ENCODE peak calls at places on chromosomes 16 and 17, in eight cellular contexts. D is HT1080, N is body of pancreas, B is astrocyte of the hippocampus, C is SHP77 treated with DMSO at 0.1 percent for 48 hours, Y is amniotic stem cell, Z is hepatic stellate cell, U is K562. S is an unnamed sample.

GRCh38 chr16:29198731-29199521 is 207.6 kb downstream of the NPIPB11 start:
- DNase-seq in D (no peak), N (no peak), B (no peak), C (no peak), Y (no peak), Z (peak; percentile 57), U (no peak), S (no peak)

GRCh38 chr16:4077083-4077714 is 39.0 kb downstream of the ADCY9 start:
- DNase-seq in D (no peak), N (no peak), B (no peak), C (no peak), Y (no peak), Z (no peak), U (no peak), S (no peak)

GRCh38 chr16:89363621-89364393 is 126.6 kb downstream of the ANKRD11 start:
- DNase-seq in D (peak; percentile 88), N (peak; percentile 63), B (peak; percentile 76), C (no peak), Y (no peak), Z (peak; percentile 74), U (peak; percentile 52), S (peak; percentile 16)

GRCh38 chr17:31853911-31854470 is 5.1 kb downstream of the COPRS start:
- DNase-seq in D (no peak), N (no peak), B (no peak), C (no peak), Y (no peak), Z (no peak), U (no peak), S (no peak)

GRCh38 chr17:55674107-55674506 is 48.6 kb downstream of the TMEM100 start:
- DNase-seq in D (peak; percentile 38), N (peak; percentile 16), B (no peak), C (no peak), Y (no peak), Z (no peak), U (no peak), S (no peak)

GRCh38 chr17:1966274-1967086 is 58.7 kb downstream of the RTN4RL1 start:
- DNase-seq in D (no peak), N (no peak), B (no peak), C (no peak), Y (no peak), Z (no peak), U (no peak), S (no peak)

GRCh38 chr17:80694992-80695912 is 150.6 kb downstream of the RPTOR start:
- DNase-seq in D (no peak), N (peak; percentile 67), B (no peak), C (peak; percentile 66), Y (no peak), Z (no peak), U (no peak), S (no peak)

GRCh38 chr17:7258731-7259554 is 3.3 kb downstream of the CLDN7 start:
- DNase-seq in D (no peak), N (peak; percentile 61), B (no peak), C (no peak), Y (no peak), Z (no peak), U (no peak), S (no peak)

GRCh38 chr17:43211123-43211479 is 574 bp upstream of the TMEM106A start:
- DNase-seq in D (no peak), N (no peak), B (peak; percentile 7), C (no peak), Y (no peak), Z (no peak), U (no peak), S (no peak)

GRCh38 chr16:6428861-6429260 is 903.8 kb upstream of the RBFOX1 start:
- DNase-seq in D (no peak), N (no peak), B (no peak), C (peak; percentile 52), Y (no peak), Z (no peak), U (no peak), S (no peak)

GRCh38 chr16:14627088-14627487 is 3.0 kb downstream of the PARN start:
- DNase-seq in D (no peak), N (no peak), B (no peak), C (no peak), Y (no peak), Z (no peak), U (no peak), S (no peak)

GRCh38 chr16:87431926-87432325 is 39.8 kb downstream of the MAP1LC3B start:
- DNase-seq in D (peak; percentile 61), N (peak; percentile 26), B (peak; percentile 78), C (no peak), Y (peak; percentile 34), Z (peak; percentile 82), U (no peak), S (no peak)

GRCh38 chr17:17946104-17946503 is 26.1 kb downstream of the TOM1L2 start:
- DNase-seq in D (no peak), N (no peak), B (no peak), C (no peak), Y (no peak), Z (no peak), U (no peak), S (no peak)

GRCh38 chr17:19654901-19655300 is 6.3 kb downstream of the ALDH3A2 start:
- DNase-seq in D (no peak), N (no peak), B (no peak), C (no peak), Y (no peak), Z (no peak), U (no peak), S (no peak)

GRCh38 chr16:86567701-86568571 is 1.3 kb downstream of the FOXC2 start:
- DNase-seq in D (peak; percentile 51), N (no peak), B (peak; percentile 78), C (no peak), Y (no peak), Z (peak; percentile 60), U (no peak), S (no peak)

GRCh38 chr17:42857389-42857788 is 6.4 kb downstream of the AOC3 start:
- DNase-seq in D (no peak), N (no peak), B (no peak), C (no peak), Y (no peak), Z (no peak), U (no peak), S (no peak)

GRCh38 chr16:57824880-57825279 is 22.6 kb upstream of the KIFC3 start:
- DNase-seq in D (no peak), N (no peak), B (no peak), C (no peak), Y (no peak), Z (no peak), U (no peak), S (no peak)

GRCh38 chr16:2404099-2404498 is 25.1 kb upstream of the CCNF start:
- DNase-seq in D (no peak), N (no peak), B (no peak), C (no peak), Y (no peak), Z (no peak), U (no peak), S (no peak)

GRCh38 chr17:39928868-39929651 is 1.5 kb downstream of the LRRC3C start:
- DNase-seq in D (peak; percentile 92), N (peak; percentile 18), B (peak; percentile 91), C (no peak), Y (peak; percentile 49), Z (peak; percentile 88), U (no peak), S (peak; percentile 9)

GRCh38 chr17:9175700-9176467 is 154.6 kb downstream of the NTN1 start:
- DNase-seq in D (no peak), N (peak; percentile 10), B (no peak), C (no peak), Y (no peak), Z (no peak), U (no peak), S (no peak)

GRCh38 chr17:43645765-43646481 is 15.8 kb downstream of the MEOX1 start:
- DNase-seq in D (no peak), N (peak; percentile 36), B (peak; percentile 60), C (no peak), Y (no peak), Z (peak; percentile 70), U (no peak), S (no peak)

GRCh38 chr16:66954097-66954659 is 6.9 kb upstream of the CES3 start:
- DNase-seq in D (peak; percentile 74), N (peak; percentile 82), B (peak; percentile 86), C (peak; percentile 59), Y (peak; percentile 69), Z (peak; percentile 85), U (peak; percentile 84), S (peak; percentile 43)

GRCh38 chr17:8873801-8874715 is 6.6 kb upstream of the PIK3R6 start:
- DNase-seq in D (no peak), N (no peak), B (no peak), C (no peak), Y (no peak), Z (no peak), U (no peak), S (no peak)

GRCh38 chr16:86932130-86932982 is 354.0 kb downstream of the FOXL1 start:
- DNase-seq in D (no peak), N (no peak), B (no peak), C (no peak), Y (no peak), Z (no peak), U (no peak), S (no peak)

GRCh38 chr17:55320594-55321506 is 56.1 kb downstream of the HLF start:
- DNase-seq in D (no peak), N (no peak), B (no peak), C (no peak), Y (no peak), Z (no peak), U (no peak), S (no peak)

GRCh38 chr17:54021418-54021817 is 198.7 kb downstream of the KIF2B start:
- DNase-seq in D (no peak), N (no peak), B (no peak), C (no peak), Y (no peak), Z (no peak), U (no peak), S (no peak)